ENCODE peak calls at places on chromosomes 16 and 17, in five cellular contexts. U is left lung, S is tibial artery, Y is stomach, I is GM23248. K is an unnamed sample. For H3K36me3, the result is how much of the 10 kb centered on the place peaks cover.

GRCh38 chr16:9820481-9821246 is 361.6 kb downstream of the GRIN2A start:
- DNase-seq in U (no peak), I (no peak), Y (no peak), S (no peak), K (peak)

GRCh38 chr16:49473773-49474172 is 100.2 kb downstream of the C16orf78 start:
- DNase-seq in S (peak), I (no peak), Y (peak), U (peak), K (no peak)

GRCh38 chr17:80458016-80458415 is 18.4 kb downstream of the NPTX1 start:
- DNase-seq in Y (no peak), I (no peak), U (no peak), S (no peak), K (no peak)

GRCh38 chr17:71793550-71793949 is 327.3 kb upstream of the SOX9 start:
- DNase-seq in U (no peak), I (peak), S (no peak), Y (no peak), K (no peak)

GRCh38 chr17:68382582-68383085 is 74.7 kb downstream of the WIPI1 start:
- DNase-seq in S (no peak), I (peak), Y (no peak), U (no peak), K (no peak)

GRCh38 chr17:10620823-10621222 is 36.3 kb downstream of the MYH3 start:
- DNase-seq in I (no peak), S (no peak), U (no peak), Y (no peak), K (no peak)

GRCh38 chr17:44204453-44204882 is 4.8 kb upstream of the ATXN7L3 start:
- DNase-seq in I (peak), U (no peak), S (no peak), Y (no peak), K (no peak)

GRCh38 chr16:27217256-27217655 is 13.9 kb downstream of the KDM8 start:
- DNase-seq in I (peak), U (no peak), S (no peak), Y (no peak), K (peak)

GRCh38 chr17:42197564-42198156 is 3.4 kb upstream of the GHDC start:
- DNase-seq in I (no peak), Y (no peak), U (no peak), S (no peak), K (no peak)

GRCh38 chr17:68519911-68520310 is 7.7 kb downstream of the PRKAR1A start:
- DNase-seq in S (no peak), I (no peak), Y (no peak), U (no peak), K (no peak)

GRCh38 chr16:73887895-73888294 is 408.7 kb upstream of the PSMD7 start:
- DNase-seq in I (no peak), S (no peak), Y (no peak), U (no peak), K (no peak)

GRCh38 chr17:42680331-42680808 is 1.3 kb downstream of the CCR10 start:
- DNase-seq in Y (no peak), I (no peak), U (no peak), S (peak), K (peak)

GRCh38 chr16:69057400-69058378 is 47.8 kb upstream of the HAS3 start:
- DNase-seq in I (peak), S (no peak), U (no peak), Y (no peak), K (no peak)

GRCh38 chr17:17042851-17043667 is 802 bp downstream of the MPRIP start:
- DNase-seq in I (peak), S (no peak), Y (no peak), U (no peak), K (peak)

GRCh38 chr16:66660422-66661209 is 35.9 kb downstream of the CMTM4 start:
- DNase-seq in I (peak), Y (peak), U (peak), S (peak), K (peak)

GRCh38 chr17:38922538-38923291 is 2.7 kb upstream of the LASP1NB start:
- DNase-seq in I (peak), U (no peak), S (peak), Y (peak), K (peak)

GRCh38 chr17:14207791-14208190 is 28.9 kb downstream of the CDRT15 start:
- DNase-seq in Y (no peak), U (no peak), S (no peak), I (no peak), K (no peak)

GRCh38 chr17:4004517-4005295 is 40.5 kb upstream of the ATP2A3 start:
- DNase-seq in S (no peak), Y (peak), I (peak), U (no peak), K (peak)

GRCh38 chr16:69417537-69418199 is 6.8 kb upstream of the CYB5B start:
- DNase-seq in Y (no peak), S (no peak), I (peak), U (no peak), K (peak)

GRCh38 chr16:8959921-8960787 is 3.6 kb downstream of the USP7 start:
- DNase-seq in I (peak), S (no peak), U (no peak), Y (no peak), K (peak)

GRCh38 chr17:76734080-76734840 is 2.9 kb downstream of the SRSF2 start:
- DNase-seq in U (no peak), Y (no peak), I (peak), S (no peak), K (no peak)

GRCh38 chr17:4540224-4541040 is 14.8 kb downstream of the MYBBP1A start:
- DNase-seq in S (no peak), I (no peak), U (peak), Y (peak), K (peak)

GRCh38 chr17:41812176-41813038 is at the start of gene FKBP10:
- DNase-seq in I (peak), Y (peak), U (peak), S (peak), K (peak)

GRCh38 chr16:46928811-46929210 is 44.6 kb downstream of the GPT2 start:
- DNase-seq in U (no peak), Y (no peak), S (no peak), I (no peak), K (no peak)

GRCh38 chr17:16915752-16916556 is 56.0 kb downstream of the TNFRSF13B start:
- DNase-seq in U (peak), Y (peak), S (peak), I (peak), K (peak)

GRCh38 chr17:8746501-8747236 is 2.0 kb upstream of the CCDC42 start:
- DNase-seq in Y (no peak), U (no peak), S (no peak), I (no peak), K (peak)

GRCh38 chr17:62984801-62985200 is 18.8 kb downstream of the TANC2 start:
- DNase-seq in I (no peak), Y (no peak), U (no peak), S (no peak), K (no peak)

GRCh38 chr17:81486174-81486810 is 26.3 kb downstream of the ACTG1 start:
- DNase-seq in I (no peak), U (no peak), Y (no peak), S (no peak), K (no peak)

GRCh38 chr17:50060951-50061712 is 5.2 kb downstream of the ITGA3 start:
- DNase-seq in I (peak), U (peak), S (peak), Y (peak), K (no peak)

GRCh38 chr17:19766421-19767270 is 18.5 kb upstream of the ALDH3A1 start:
- DNase-seq in Y (peak), S (peak), I (peak), U (peak), K (peak)

GRCh38 chr17:75348386-75349012 is 57.0 kb downstream of the GRB2 start:
- DNase-seq in S (no peak), Y (no peak), I (no peak), U (no peak), K (no peak)

GRCh38 chr17:43467981-43468541 is 15.7 kb upstream of the DHX8 start:
- DNase-seq in U (no peak), I (peak), Y (no peak), S (peak), K (no peak)

GRCh38 chr17:71494045-71494444 is 626.8 kb upstream of the SOX9 start:
- DNase-seq in Y (no peak), S (no peak), U (no peak), I (peak), K (no peak)

GRCh38 chr17:32276217-32276616 is 10.6 kb downstream of the RHBDL3 start:
- DNase-seq in Y (no peak), I (no peak), U (no peak), S (no peak), K (peak)

GRCh38 chr16:71557299-71557698 is 19.6 kb downstream of the TAT start:
- DNase-seq in U (no peak), I (no peak), Y (no peak), S (no peak), K (no peak)

GRCh38 chr17:57549996-57550395 is 195.1 kb downstream of the CCDC182 start:
- DNase-seq in Y (no peak), S (no peak), I (no peak), U (no peak), K (no peak)

GRCh38 chr17:57549468-57549867 is 195.6 kb downstream of the CCDC182 start:
- DNase-seq in U (no peak), Y (no peak), I (no peak), S (no peak), K (no peak)

GRCh38 chr17:57551321-57552079 is 193.6 kb downstream of the CCDC182 start:
- DNase-seq in I (no peak), S (no peak), U (no peak), Y (peak), K (no peak)

GRCh38 chr17:57552114-57552601 is 192.9 kb downstream of the CCDC182 start:
- DNase-seq in Y (no peak), U (no peak), I (peak), S (no peak), K (peak)

DNA sequence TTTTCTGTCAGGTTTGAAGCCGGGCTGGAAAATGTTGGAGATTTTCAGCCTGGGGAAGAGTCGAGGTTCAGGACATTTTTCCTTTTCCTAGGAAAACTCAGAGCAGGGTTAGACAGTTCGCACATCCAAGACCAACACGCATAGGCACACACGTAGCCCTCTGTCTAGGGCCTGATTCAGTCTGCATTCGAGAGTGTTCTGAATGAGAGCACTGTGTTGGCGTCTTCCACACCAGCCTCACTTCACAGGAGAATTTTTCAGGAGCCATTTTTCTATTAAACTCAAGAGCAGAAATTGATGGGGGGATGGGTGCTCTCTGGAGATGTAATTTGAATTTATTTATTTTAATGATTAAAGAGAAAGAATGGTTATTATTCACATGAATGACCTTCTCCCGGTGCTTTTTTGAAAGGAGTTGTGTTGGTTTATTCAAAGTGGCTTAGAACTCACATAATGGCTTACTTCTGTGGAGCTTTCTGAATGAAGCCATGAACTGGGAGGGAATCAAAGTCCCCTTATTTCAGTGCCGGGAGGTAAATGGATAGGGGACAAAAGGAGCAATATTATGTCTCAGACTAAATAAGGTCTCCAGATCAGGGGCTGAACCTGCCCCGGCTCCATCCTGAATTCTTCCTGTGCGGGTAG is 194.3 kb downstream of the CCDC182 start:
- DNase-seq in S (no peak), I (no peak), U (no peak), Y (no peak), K (no peak)
- H3K4me3 ChIP-seq in S (no peak), I (no peak), U (no peak), Y (no peak), K (no peak)

GRCh38 chr16:4489030-4489429 is 12.8 kb downstream of the HMOX2 start:
- DNase-seq in S (no peak), Y (no peak), I (peak), U (no peak), K (no peak)

GRCh38 chr16:4488486-4488967 is 12.3 kb downstream of the HMOX2 start:
- DNase-seq in U (no peak), S (no peak), Y (no peak), I (peak), K (no peak)

GRCh38 chr16:4491898-4492297 is 15.7 kb downstream of the HMOX2 start:
- DNase-seq in S (no peak), I (no peak), U (no peak), Y (no peak), K (no peak)

GRCh38 chr16:4486126-4486893 is 10.1 kb downstream of the HMOX2 start:
- DNase-seq in Y (peak), S (no peak), I (no peak), U (no peak), K (no peak)

GRCh38 chr16:4487955-4488481 is 11.8 kb downstream of the HMOX2 start:
- DNase-seq in Y (peak), U (no peak), S (no peak), I (peak), K (no peak)
- H3K36me3 ChIP-seq in Y (half or more), U (under half), S (under half), I (under half), K (under half)

GRCh38 chr16:85574672-85575475 is 38.2 kb upstream of the GSE1 start:
- DNase-seq in Y (peak), I (no peak), U (no peak), S (no peak), K (peak)
- H3K4me3 ChIP-seq in Y (peak), I (no peak), U (no peak), S (peak), K (no peak)

GRCh38 chr17:40402668-40403067 is 15.0 kb downstream of the TOP2A start:
- DNase-seq in S (no peak), Y (no peak), U (no peak), I (no peak), K (no peak)

GRCh38 chr17:40404003-40404402 is 13.7 kb downstream of the TOP2A start:
- DNase-seq in Y (no peak), I (no peak), U (no peak), S (no peak), K (no peak)

GRCh38 chr17:40399185-40399584 is 18.5 kb downstream of the TOP2A start:
- DNase-seq in U (no peak), I (peak), Y (no peak), S (no peak), K (peak)
- H3K36me3 ChIP-seq in U (under half), I (under half), Y (under half), S (under half), K (half or more)

GRCh38 chr16:17301593-17302135 is 169.1 kb downstream of the XYLT1 start:
- DNase-seq in I (no peak), S (no peak), U (no peak), Y (peak), K (no peak)
- H3K4me3 ChIP-seq in I (no peak), S (no peak), U (no peak), Y (no peak), K (no peak)

DNA sequence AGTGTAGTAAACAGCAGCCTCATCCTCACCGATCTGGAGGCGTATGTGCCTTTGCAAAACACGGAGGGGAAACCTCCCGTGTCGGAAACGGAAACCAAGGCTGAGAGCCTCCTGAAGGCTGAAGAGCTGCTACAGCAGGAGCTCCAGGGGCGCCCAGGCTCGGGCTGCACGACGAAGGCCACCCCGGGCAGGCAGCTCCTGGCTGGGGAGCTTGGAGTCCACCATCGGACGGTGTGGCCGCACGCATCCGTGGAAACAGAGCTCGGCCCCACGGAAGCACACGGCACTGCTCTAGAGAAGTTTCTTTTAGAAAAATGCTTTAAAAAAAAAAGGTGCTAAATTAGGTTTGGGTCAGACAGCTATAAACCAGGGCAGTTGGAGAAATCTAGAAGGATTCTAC is 71.5 kb downstream of the ZNF778 start:
- DNase-seq in S (no peak), I (no peak), Y (no peak), U (no peak), K (no peak)
- H3K36me3 ChIP-seq in S (half or more), I (under half), Y (half or more), U (under half), K (under half)

GRCh38 chr16:30603945-30604315 is 6.3 kb downstream of the ZNF689 start:
- DNase-seq in Y (no peak), I (peak), U (no peak), S (no peak), K (no peak)

GRCh38 chr16:30609002-30609927 is 924 bp downstream of the ZNF689 start:
- DNase-seq in I (peak), Y (peak), S (peak), U (peak), K (peak)

GRCh38 chr16:30604316-30604947 is 5.8 kb downstream of the ZNF689 start:
- DNase-seq in S (no peak), U (no peak), Y (no peak), I (no peak), K (no peak)

GRCh38 chr16:30605148-30605547 is 5.0 kb downstream of the ZNF689 start:
- DNase-seq in U (peak), I (no peak), S (no peak), Y (no peak), K (no peak)

GRCh38 chr16:30606004-30606403 is 4.2 kb downstream of the ZNF689 start:
- DNase-seq in S (no peak), U (no peak), I (no peak), Y (no peak), K (no peak)
- H3K4me3 ChIP-seq in S (no peak), U (no peak), I (no peak), Y (no peak), K (no peak)

GRCh38 chr17:1545618-1546017 is 17.0 kb downstream of the PITPNA start:
- DNase-seq in I (no peak), U (no peak), Y (no peak), S (no peak), K (no peak)
- H3K36me3 ChIP-seq in I (under half), U (under half), Y (half or more), S (half or more), K (under half)